ENCODE peak calls at places on chromosomes 4 and X, in five cellular contexts. One of them, this sample, is unnamed.

GRCh38 chrX:26783512-26784225 is 567.7 kb downstream of the MAGEB5 start:
- DNase-seq in fibroblast of mammary gland: peak; percentile 27
- DNase-seq in glutamatergic neuron: no peak
- DNase-seq in lung: no peak
- DNase-seq in endodermal cell: peak; percentile 62
- DNase-seq in this sample: peak; percentile 42

GRCh38 chr4:140153419-140153743 is 603 bp downstream of the MAML3 start:
- DNase-seq in fibroblast of mammary gland: no peak
- DNase-seq in glutamatergic neuron: no peak
- DNase-seq in lung: no peak
- DNase-seq in endodermal cell: no peak
- DNase-seq in this sample: no peak

GRCh38 chr4:3210467-3210866 is 38.5 kb upstream of the MSANTD1 start:
- DNase-seq in fibroblast of mammary gland: no peak
- DNase-seq in glutamatergic neuron: no peak
- DNase-seq in lung: no peak
- DNase-seq in endodermal cell: no peak
- DNase-seq in this sample: no peak

GRCh38 chr4:56531149-56531770 is 25.7 kb downstream of the ARL9 start:
- DNase-seq in fibroblast of mammary gland: no peak
- DNase-seq in glutamatergic neuron: no peak
- DNase-seq in lung: no peak
- DNase-seq in endodermal cell: no peak
- DNase-seq in this sample: no peak

GRCh38 chrX:136880003-136880451 is 498 bp downstream of the RBMX start:
- DNase-seq in fibroblast of mammary gland: peak; percentile 13
- DNase-seq in glutamatergic neuron: peak; percentile 14
- DNase-seq in lung: peak; percentile 28
- DNase-seq in endodermal cell: peak; percentile 47
- DNase-seq in this sample: no peak

GRCh38 chr4:123856689-123857545 is 460.3 kb downstream of the SPRY1 start:
- DNase-seq in fibroblast of mammary gland: peak; percentile 52
- DNase-seq in glutamatergic neuron: peak; percentile 21
- DNase-seq in lung: no peak
- DNase-seq in endodermal cell: peak; percentile 79
- DNase-seq in this sample: peak; percentile 54

GRCh38 chrX:135923353-135923752 is 29.8 kb downstream of the SAGE1 start:
- DNase-seq in fibroblast of mammary gland: no peak
- DNase-seq in glutamatergic neuron: no peak
- DNase-seq in lung: no peak
- DNase-seq in endodermal cell: peak; percentile 60
- DNase-seq in this sample: peak; percentile 31

GRCh38 chr4:175412744-175413143 is 399.3 kb downstream of the GPM6A start:
- DNase-seq in fibroblast of mammary gland: peak; percentile 92
- DNase-seq in glutamatergic neuron: no peak
- DNase-seq in lung: no peak
- DNase-seq in endodermal cell: no peak
- DNase-seq in this sample: no peak

GRCh38 chr4:183362916-183363542 is 40.8 kb upstream of the CLDN24 start:
- DNase-seq in fibroblast of mammary gland: peak; percentile 49
- DNase-seq in glutamatergic neuron: no peak
- DNase-seq in lung: no peak
- DNase-seq in endodermal cell: peak; percentile 70
- DNase-seq in this sample: no peak

GRCh38 chrX:153562546-153562945 is 36.4 kb downstream of the CCNQ start:
- DNase-seq in fibroblast of mammary gland: no peak
- DNase-seq in glutamatergic neuron: no peak
- DNase-seq in lung: no peak
- DNase-seq in endodermal cell: no peak
- DNase-seq in this sample: no peak

GRCh38 chrX:115068896-115069295 is 51.5 kb upstream of the IL13RA2 start:
- DNase-seq in fibroblast of mammary gland: no peak
- DNase-seq in glutamatergic neuron: no peak
- DNase-seq in lung: no peak
- DNase-seq in endodermal cell: no peak
- DNase-seq in this sample: no peak

GRCh38 chr4:183797445-183798248 is 107.5 kb upstream of the STOX2 start:
- DNase-seq in fibroblast of mammary gland: peak; percentile 20
- DNase-seq in glutamatergic neuron: peak; percentile 60
- DNase-seq in lung: peak; percentile 56
- DNase-seq in endodermal cell: peak; percentile 87
- DNase-seq in this sample: peak; percentile 61

GRCh38 chrX:138026211-138026610 is 460.3 kb downstream of the ZIC3 start:
- DNase-seq in fibroblast of mammary gland: peak; percentile 4
- DNase-seq in glutamatergic neuron: no peak
- DNase-seq in lung: no peak
- DNase-seq in endodermal cell: no peak
- DNase-seq in this sample: no peak

GRCh38 chr4:153553820-153554173 is 87.6 kb downstream of the TMEM131L start:
- DNase-seq in fibroblast of mammary gland: no peak
- DNase-seq in glutamatergic neuron: no peak
- DNase-seq in lung: no peak
- DNase-seq in endodermal cell: no peak
- DNase-seq in this sample: no peak

GRCh38 chr4:86019362-86019761 is 340.5 kb downstream of the MAPK10 start:
- DNase-seq in fibroblast of mammary gland: no peak
- DNase-seq in glutamatergic neuron: no peak
- DNase-seq in lung: no peak
- DNase-seq in endodermal cell: no peak
- DNase-seq in this sample: no peak

GRCh38 chr4:62644372-62644771 is 1444.2 kb downstream of the ADGRL3 start:
- DNase-seq in fibroblast of mammary gland: peak; percentile 1
- DNase-seq in glutamatergic neuron: no peak
- DNase-seq in lung: no peak
- DNase-seq in endodermal cell: peak; percentile 59
- DNase-seq in this sample: peak; percentile 27

GRCh38 chr4:104616401-104616820 is 121.7 kb upstream of the CXXC4 start:
- DNase-seq in fibroblast of mammary gland: no peak
- DNase-seq in glutamatergic neuron: no peak
- DNase-seq in lung: no peak
- DNase-seq in endodermal cell: peak; percentile 50
- DNase-seq in this sample: no peak

GRCh38 chrX:80578518-80579105 is 158.4 kb downstream of the TENT5D start:
- DNase-seq in fibroblast of mammary gland: peak; percentile 33
- DNase-seq in glutamatergic neuron: no peak
- DNase-seq in lung: no peak
- DNase-seq in endodermal cell: no peak
- DNase-seq in this sample: no peak

GRCh38 chr4:68904786-68905185 is 46.8 kb downstream of the UGT2A3 start:
- DNase-seq in fibroblast of mammary gland: no peak
- DNase-seq in glutamatergic neuron: no peak
- DNase-seq in lung: no peak
- DNase-seq in endodermal cell: peak; percentile 60
- DNase-seq in this sample: peak; percentile 59

GRCh38 chr4:8536467-8536866 is 43.7 kb upstream of the GPR78 start:
- DNase-seq in fibroblast of mammary gland: no peak
- DNase-seq in glutamatergic neuron: no peak
- DNase-seq in lung: no peak
- DNase-seq in endodermal cell: no peak
- DNase-seq in this sample: no peak

GRCh38 chr4:115418997-115419396 is 305.6 kb upstream of the NDST4 start:
- DNase-seq in fibroblast of mammary gland: no peak
- DNase-seq in glutamatergic neuron: no peak
- DNase-seq in lung: no peak
- DNase-seq in endodermal cell: peak; percentile 47
- DNase-seq in this sample: peak; percentile 35

GRCh38 chr4:168549145-168549544 is 52.3 kb downstream of the PALLD start:
- DNase-seq in fibroblast of mammary gland: peak; percentile 47
- DNase-seq in glutamatergic neuron: no peak
- DNase-seq in lung: no peak
- DNase-seq in endodermal cell: no peak
- DNase-seq in this sample: no peak

GRCh38 chr4:4825431-4825830 is 34.0 kb upstream of the MSX1 start:
- DNase-seq in fibroblast of mammary gland: no peak
- DNase-seq in glutamatergic neuron: no peak
- DNase-seq in lung: no peak
- DNase-seq in endodermal cell: no peak
- DNase-seq in this sample: no peak

GRCh38 chr4:184632842-184633241 is 16.4 kb downstream of the CASP3 start:
- DNase-seq in fibroblast of mammary gland: no peak
- DNase-seq in glutamatergic neuron: no peak
- DNase-seq in lung: no peak
- DNase-seq in endodermal cell: no peak
- DNase-seq in this sample: no peak

GRCh38 chrX:50579955-50580354 is 109.3 kb upstream of the DGKK start:
- DNase-seq in fibroblast of mammary gland: peak; percentile 71
- DNase-seq in glutamatergic neuron: peak; percentile 24
- DNase-seq in lung: peak; percentile 38
- DNase-seq in endodermal cell: peak; percentile 74
- DNase-seq in this sample: peak; percentile 47

GRCh38 chr4:83234902-83235644 is 49.5 kb downstream of the COQ2 start:
- DNase-seq in fibroblast of mammary gland: no peak
- DNase-seq in glutamatergic neuron: no peak
- DNase-seq in lung: no peak
- DNase-seq in endodermal cell: no peak
- DNase-seq in this sample: no peak

DNA sequence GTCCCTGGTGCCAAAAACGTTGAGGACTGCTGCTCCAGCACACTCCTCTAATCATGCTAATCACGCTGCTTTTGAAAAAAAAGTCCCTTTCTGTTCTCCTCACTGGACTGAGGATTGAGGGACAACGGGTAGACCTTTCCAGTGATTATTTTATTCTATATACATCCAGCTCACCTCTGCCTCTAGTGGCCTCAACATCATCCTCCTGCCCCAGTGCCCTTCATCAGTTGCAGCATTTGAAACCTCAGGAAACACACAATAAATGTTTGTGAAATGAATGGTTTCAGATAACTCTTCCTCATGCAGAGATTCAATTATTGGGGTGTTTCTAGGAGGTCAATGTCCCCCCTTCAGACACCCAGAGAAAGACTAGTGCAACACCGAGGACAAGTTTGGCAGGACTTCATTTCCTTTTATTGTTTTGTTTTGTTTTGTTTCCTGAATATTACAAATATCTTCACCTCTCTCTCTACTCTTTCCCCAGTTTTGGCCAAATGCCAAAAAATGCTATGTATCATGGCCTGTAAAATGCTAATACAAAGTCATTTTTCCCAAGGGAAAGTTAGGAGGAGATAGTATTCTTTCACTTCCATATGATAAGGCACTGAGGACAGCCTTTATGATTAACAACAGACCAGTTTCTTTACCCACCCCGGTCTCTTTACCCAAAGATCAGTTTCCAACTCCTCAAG is 460.1 kb upstream of the SLIT2 start:
- DNase-seq in fibroblast of mammary gland: no peak
- DNase-seq in glutamatergic neuron: no peak
- DNase-seq in lung: no peak
- DNase-seq in endodermal cell: no peak
- DNase-seq in this sample: no peak
- TF ChIP-seq CTCF in fibroblast of mammary gland: peak; percentile 19
- TF ChIP-seq CTCF in glutamatergic neuron: no peak
- TF ChIP-seq CTCF in lung: no peak
- TF ChIP-seq CTCF in endodermal cell: peak; percentile 37
- TF ChIP-seq CTCF in this sample: peak; percentile 37

GRCh38 chr4:13367244-13367643 is 116.9 kb downstream of the RAB28 start:
- DNase-seq in fibroblast of mammary gland: no peak
- DNase-seq in glutamatergic neuron: no peak
- DNase-seq in lung: no peak
- DNase-seq in endodermal cell: no peak
- DNase-seq in this sample: no peak

GRCh38 chr4:13367691-13368090 is 116.4 kb downstream of the RAB28 start:
- DNase-seq in fibroblast of mammary gland: no peak
- DNase-seq in glutamatergic neuron: no peak
- DNase-seq in lung: no peak
- DNase-seq in endodermal cell: no peak
- DNase-seq in this sample: no peak

GRCh38 chr4:13365195-13365594 is 118.9 kb downstream of the RAB28 start:
- DNase-seq in fibroblast of mammary gland: no peak
- DNase-seq in glutamatergic neuron: no peak
- DNase-seq in lung: no peak
- DNase-seq in endodermal cell: no peak
- DNase-seq in this sample: no peak

GRCh38 chr4:13371050-13371449 is 113.1 kb downstream of the RAB28 start:
- DNase-seq in fibroblast of mammary gland: no peak
- DNase-seq in glutamatergic neuron: no peak
- DNase-seq in lung: no peak
- DNase-seq in endodermal cell: no peak
- DNase-seq in this sample: no peak

GRCh38 chr4:13368262-13368661 is 115.9 kb downstream of the RAB28 start:
- DNase-seq in fibroblast of mammary gland: no peak
- DNase-seq in glutamatergic neuron: no peak
- DNase-seq in lung: no peak
- DNase-seq in endodermal cell: no peak
- DNase-seq in this sample: no peak
- TF ChIP-seq CTCF in fibroblast of mammary gland: no peak
- TF ChIP-seq CTCF in glutamatergic neuron: no peak
- TF ChIP-seq CTCF in lung: no peak
- TF ChIP-seq CTCF in endodermal cell: no peak
- TF ChIP-seq CTCF in this sample: no peak

GRCh38 chrX:111568356-111568755 is 56.9 kb downstream of the SERTM2 start:
- DNase-seq in fibroblast of mammary gland: peak; percentile 15
- DNase-seq in glutamatergic neuron: no peak
- DNase-seq in lung: no peak
- DNase-seq in endodermal cell: peak; percentile 80
- DNase-seq in this sample: peak; percentile 72
- TF ChIP-seq CTCF in fibroblast of mammary gland: peak; percentile 55
- TF ChIP-seq CTCF in glutamatergic neuron: peak; percentile 46
- TF ChIP-seq CTCF in lung: no peak
- TF ChIP-seq CTCF in endodermal cell: peak; percentile 90
- TF ChIP-seq CTCF in this sample: peak; percentile 83

DNA sequence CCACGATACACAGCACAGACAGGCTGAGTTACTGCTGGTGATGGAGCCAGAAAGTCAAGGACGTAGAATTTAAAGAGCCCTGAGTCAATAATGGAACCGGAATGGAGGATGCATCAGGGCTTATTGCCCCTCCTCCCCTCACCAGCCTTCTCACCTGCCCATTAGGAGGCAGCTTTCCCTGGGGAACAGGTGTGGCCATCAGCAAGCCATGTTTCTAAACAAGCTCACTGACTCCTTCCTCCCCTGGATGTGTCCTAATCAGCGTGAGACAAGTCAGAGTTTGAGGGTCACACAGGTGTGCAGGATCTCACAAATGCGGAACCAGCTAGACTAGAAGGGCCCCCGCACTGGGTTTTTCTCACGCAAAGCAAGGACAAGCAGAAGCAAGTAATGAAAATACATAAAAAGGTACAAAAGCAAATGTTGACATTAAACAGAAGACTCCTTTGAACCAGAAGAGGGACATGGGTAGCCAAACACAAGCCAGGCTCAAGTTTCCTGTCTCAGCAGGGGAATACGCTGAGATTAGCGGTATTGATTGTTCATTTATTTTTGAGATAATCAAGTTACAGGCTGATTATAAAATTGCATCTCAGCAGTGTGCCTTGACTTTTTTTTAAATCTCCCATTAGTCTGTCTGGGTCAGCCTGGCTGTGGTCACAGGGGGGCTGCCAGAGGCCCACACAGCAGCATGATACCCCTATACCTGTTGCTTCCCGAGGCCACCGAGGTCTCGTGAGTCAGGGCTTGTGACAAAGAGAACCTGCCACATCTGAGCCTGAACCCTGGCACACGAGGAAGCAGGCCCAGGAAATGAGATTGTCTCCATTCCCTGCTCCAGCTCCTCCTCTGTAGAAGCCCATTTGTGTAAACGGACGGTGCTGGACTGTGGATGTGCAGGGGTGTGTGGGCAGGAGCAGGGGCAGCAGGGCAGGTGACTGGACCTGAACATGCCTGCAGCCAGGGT is 37.4 kb downstream of the CCKAR start:
- DNase-seq in fibroblast of mammary gland: no peak
- DNase-seq in glutamatergic neuron: no peak
- DNase-seq in lung: no peak
- DNase-seq in endodermal cell: peak; percentile 81
- DNase-seq in this sample: peak; percentile 61
- TF ChIP-seq CTCF in fibroblast of mammary gland: no peak
- TF ChIP-seq CTCF in glutamatergic neuron: no peak
- TF ChIP-seq CTCF in lung: no peak
- TF ChIP-seq CTCF in endodermal cell: no peak
- TF ChIP-seq CTCF in this sample: no peak

GRCh38 chrX:106791495-106791894 is 11.0 kb upstream of the TBC1D8B start:
- DNase-seq in fibroblast of mammary gland: peak; percentile 25
- DNase-seq in glutamatergic neuron: no peak
- DNase-seq in lung: no peak
- DNase-seq in endodermal cell: no peak
- DNase-seq in this sample: no peak
- TF ChIP-seq CTCF in fibroblast of mammary gland: peak; percentile 37
- TF ChIP-seq CTCF in glutamatergic neuron: no peak
- TF ChIP-seq CTCF in lung: no peak
- TF ChIP-seq CTCF in endodermal cell: peak; percentile 64
- TF ChIP-seq CTCF in this sample: peak; percentile 54

This sample was measured in H9.